ENCODE peak calls at places on chromosomes 2 and 18, in five cellular contexts. F, D, O, R and J are unnamed samples. For H3K4me1, the result is how much of the 10 kb centered on the place peaks cover.

GRCh38 chr2:62304429-62305417 is 108.8 kb downstream of the B3GNT2 start:
- DNase-seq in D (no peak), R (peak), F (no peak), O (peak), J (peak)

GRCh38 chr2:24051833-24052232 is 2.3 kb downstream of the FKBP1B start:
- DNase-seq in F (no peak), R (no peak), O (no peak), D (no peak), J (no peak)

GRCh38 chr18:34224423-34225217 is at the start of gene NOL4:
- DNase-seq in R (peak), O (peak), F (peak), D (peak), J (peak)

GRCh38 chr2:175062787-175063585 is 57.8 kb upstream of the CHN1 start:
- DNase-seq in F (no peak), O (no peak), D (peak), R (no peak), J (peak)

GRCh38 chr2:136919682-136920081 is 154.3 kb downstream of the THSD7B start:
- DNase-seq in F (no peak), O (no peak), D (no peak), R (no peak), J (no peak)

GRCh38 chr18:58285731-58286130 is 241.7 kb downstream of the NEDD4L start:
- DNase-seq in R (no peak), O (no peak), D (no peak), F (no peak), J (no peak)

GRCh38 chr2:88654714-88655113 is 27.4 kb upstream of the EIF2AK3 start:
- DNase-seq in O (no peak), R (no peak), F (no peak), D (no peak), J (no peak)

GRCh38 chr18:25898965-25899364 is 191.4 kb downstream of the SS18 start:
- DNase-seq in R (no peak), F (no peak), D (no peak), O (no peak), J (no peak)

GRCh38 chr2:10650746-10651145 is 39.0 kb downstream of the NOL10 start:
- DNase-seq in O (no peak), F (no peak), D (no peak), R (no peak), J (no peak)

GRCh38 chr2:221973502-221973901 is 325.3 kb downstream of the PAX3 start:
- DNase-seq in D (no peak), R (no peak), F (no peak), O (no peak), J (no peak)

GRCh38 chr2:65940856-65941255 is 494.1 kb upstream of the MEIS1 start:
- DNase-seq in D (no peak), F (no peak), O (no peak), R (no peak), J (no peak)

GRCh38 chr2:218169757-218170546 is 3.2 kb upstream of the CXCR1 start:
- DNase-seq in R (no peak), D (peak), O (no peak), F (no peak), J (no peak)

GRCh38 chr18:36287653-36288052 is 9.9 kb upstream of the FHOD3 start:
- DNase-seq in D (no peak), F (no peak), R (no peak), O (no peak), J (no peak)

GRCh38 chr2:238974510-238975166 is 126.8 kb downstream of the TWIST2 start:
- DNase-seq in R (no peak), F (peak), O (peak), D (peak), J (no peak)

GRCh38 chr2:235870515-235870914 is 297.7 kb downstream of the GBX2 start:
- DNase-seq in D (no peak), O (no peak), R (no peak), F (no peak), J (no peak)

GRCh38 chr2:113248997-113249770 is 29.5 kb downstream of the PAX8 start:
- DNase-seq in D (peak), R (peak), F (peak), O (peak), J (peak)

GRCh38 chr2:13558368-13558767 is 841.6 kb downstream of the TRIB2 start:
- DNase-seq in R (no peak), D (peak), F (no peak), O (no peak), J (no peak)

GRCh38 chr2:55918856-55919255 is 4.7 kb downstream of the EFEMP1 start:
- DNase-seq in O (peak), R (no peak), D (no peak), F (no peak), J (no peak)

GRCh38 chr2:60641866-60642788 is 88.7 kb upstream of the BCL11A start:
- DNase-seq in F (no peak), O (peak), R (no peak), D (peak), J (peak)

GRCh38 chr2:127673304-127674069 is 1.8 kb downstream of the LIMS2 start:
- DNase-seq in R (no peak), O (no peak), F (no peak), D (no peak), J (peak)
- H3K4me1 ChIP-seq in R (under half), O (under half), F (under half), D (under half), J (under half)

GRCh38 chr18:3037423-3037915 is 24.5 kb upstream of the LPIN2 start:
- DNase-seq in D (peak), F (no peak), O (peak), R (no peak), J (no peak)
- TF ChIP-seq POLR2A in D (no peak), F (no peak), O (no peak), R (no peak), J (no peak)

GRCh38 chr2:69565431-69565839 is 78.1 kb downstream of the AAK1 start:
- DNase-seq in R (peak), O (peak), D (peak), F (peak), J (peak)

GRCh38 chr2:69564604-69565003 is 78.9 kb downstream of the AAK1 start:
- DNase-seq in F (no peak), R (no peak), O (no peak), D (no peak), J (no peak)

GRCh38 chr2:69559696-69560482 is 83.7 kb downstream of the AAK1 start:
- DNase-seq in D (peak), F (peak), R (no peak), O (peak), J (peak)

GRCh38 chr2:69561041-69561550 is 82.4 kb downstream of the AAK1 start:
- DNase-seq in O (peak), F (no peak), D (no peak), R (no peak), J (no peak)

DNA sequence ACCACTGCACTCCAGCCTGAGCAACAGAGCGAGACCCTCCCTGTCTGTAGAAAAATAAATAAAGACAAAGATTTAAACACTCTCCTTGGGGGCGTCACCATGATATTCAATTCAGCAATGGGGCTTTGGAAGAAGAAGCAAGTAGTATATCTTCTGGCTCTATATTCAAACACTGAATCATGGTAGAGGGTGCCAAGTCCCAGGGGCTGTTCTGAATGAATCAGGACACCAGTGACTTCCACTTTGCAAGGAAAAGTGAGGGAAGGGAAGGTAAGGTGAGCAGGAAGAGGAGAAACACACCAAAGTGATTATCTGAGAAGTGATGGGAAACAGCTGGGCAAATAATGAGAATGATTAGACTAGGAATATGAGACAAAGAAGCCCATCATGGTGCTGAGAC is 80.5 kb downstream of the AAK1 start:
- DNase-seq in D (no peak), O (no peak), F (no peak), R (no peak), J (no peak)
- H3K4me1 ChIP-seq in D (under half), O (under half), F (under half), R (under half), J (under half)

DNA sequence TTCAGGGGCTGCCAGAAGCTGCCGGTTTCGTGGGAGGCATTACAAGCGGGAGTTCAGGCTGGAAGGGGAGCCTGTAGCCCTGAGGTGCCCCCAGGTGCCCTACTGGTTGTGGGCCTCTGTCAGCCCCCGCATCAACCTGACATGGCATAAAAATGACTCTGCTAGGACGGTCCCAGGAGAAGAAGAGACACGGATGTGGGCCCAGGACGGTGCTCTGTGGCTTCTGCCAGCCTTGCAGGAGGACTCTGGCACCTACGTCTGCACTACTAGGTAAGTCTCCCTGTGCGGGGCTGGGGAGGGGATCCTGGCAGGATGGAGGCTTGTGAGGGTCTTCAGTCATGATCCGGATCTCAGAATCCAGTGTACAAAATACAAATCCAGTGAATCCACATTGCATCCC is 17.8 kb downstream of the IL1R2 start:
- DNase-seq in O (no peak), D (no peak), F (no peak), R (no peak), J (no peak)
- TF ChIP-seq POLR2A in O (no peak), D (no peak), F (no peak), R (no peak), J (no peak)

GRCh38 chr2:241040081-241040803 is 41.8 kb downstream of the SNED1 start:
- DNase-seq in R (no peak), F (no peak), O (no peak), D (no peak), J (no peak)
- H3K4me1 ChIP-seq in R (under half), F (under half), O (under half), D (under half), J (under half)

DNA sequence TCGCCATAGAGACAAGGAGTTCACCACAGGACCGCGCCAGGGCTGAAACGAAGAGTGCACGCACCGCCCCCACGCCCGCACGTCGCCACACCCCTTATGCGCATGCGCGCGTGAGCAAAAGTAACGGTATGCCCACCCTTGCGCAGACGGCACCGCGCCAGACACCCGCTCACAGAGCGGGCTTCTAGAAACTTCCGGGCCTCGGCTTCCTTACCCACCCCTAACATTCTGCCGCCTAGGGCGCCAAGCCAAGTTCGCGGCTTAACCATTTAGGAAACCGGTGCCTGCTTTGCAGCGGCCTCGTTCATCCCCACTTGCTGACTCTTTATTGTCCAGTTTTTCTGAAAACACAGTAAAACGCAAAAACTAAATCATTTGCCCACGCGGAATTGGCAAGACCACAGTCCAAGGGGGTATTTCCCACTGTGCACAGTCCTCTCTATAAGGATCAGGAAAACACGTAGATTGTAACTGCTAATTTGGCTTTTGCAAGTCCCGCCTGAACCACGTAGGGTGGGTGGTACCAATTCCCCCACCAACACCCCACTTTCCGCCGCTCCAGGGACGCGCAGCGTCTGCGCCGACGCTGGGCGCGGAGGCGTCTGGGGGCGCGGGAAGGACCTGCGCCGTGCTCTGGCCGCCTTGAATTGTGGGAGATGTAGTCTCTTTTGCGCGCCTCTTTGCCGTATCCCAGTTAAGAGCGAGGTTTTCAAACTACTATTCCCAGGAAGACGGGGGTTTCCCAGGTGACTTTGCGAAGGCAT is at the start of the genes FBXO15 and TIMM21:
- DNase-seq in F (peak), O (peak), D (peak), R (peak), J (peak)
- TF ChIP-seq POLR2A in F (no peak), O (peak), D (peak), R (peak), J (peak)

DNA sequence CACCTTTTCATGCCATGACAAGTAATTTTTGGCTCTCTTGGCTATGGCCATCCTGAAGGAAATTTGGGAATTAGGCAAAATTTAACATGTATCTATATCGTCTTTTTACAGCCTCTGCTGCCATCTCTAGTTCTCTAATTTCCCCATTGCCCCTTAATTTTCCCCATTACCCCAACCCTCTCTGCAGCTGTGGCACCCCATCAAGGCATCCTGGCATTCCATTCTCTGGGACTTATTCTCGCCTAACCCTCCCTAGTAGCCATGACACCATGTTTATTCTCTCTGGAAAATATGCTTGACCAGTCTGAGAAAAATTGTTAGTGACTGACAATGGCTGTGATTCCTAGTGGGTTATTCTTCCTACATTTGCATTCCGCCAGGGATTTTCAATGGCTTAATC is 43.9 kb upstream of the GLS start:
- DNase-seq in O (no peak), R (no peak), D (no peak), F (no peak), J (no peak)
- H3K4me1 ChIP-seq in O (under half), R (under half), D (half or more), F (under half), J (under half)

GRCh38 chr2:64859208-64860161 is 129.7 kb upstream of the SLC1A4 start:
- DNase-seq in F (no peak), R (peak), D (peak), O (peak), J (peak)
- TF ChIP-seq POLR2A in F (no peak), R (no peak), D (peak), O (no peak), J (no peak)

GRCh38 chr2:17545680-17546613 is 5.5 kb downstream of the VSNL1 start:
- DNase-seq in D (no peak), R (no peak), O (no peak), F (no peak), J (no peak)

GRCh38 chr2:17543131-17543660 is 2.7 kb downstream of the VSNL1 start:
- DNase-seq in D (no peak), R (no peak), O (no peak), F (no peak), J (no peak)

GRCh38 chr2:17541514-17541950 is 1.0 kb downstream of the VSNL1 start:
- DNase-seq in R (no peak), D (no peak), O (no peak), F (no peak), J (no peak)

GRCh38 chr2:17542471-17542870 is 2.0 kb downstream of the VSNL1 start:
- DNase-seq in F (no peak), O (no peak), R (no peak), D (no peak), J (no peak)

GRCh38 chr2:17543848-17544645 is 3.6 kb downstream of the VSNL1 start:
- DNase-seq in F (no peak), R (no peak), D (no peak), O (no peak), J (no peak)
- H3K4me1 ChIP-seq in F (under half), R (under half), D (under half), O (under half), J (under half)

GRCh38 chr2:19989681-19990415 is at the start of gene WDR35:
- DNase-seq in F (peak), D (peak), R (peak), O (peak), J (peak)
- TF ChIP-seq POLR2A in F (peak), D (peak), R (peak), O (peak), J (no peak)